ENCODE peak calls at places on chromosomes 13 and 19, in ten cellular contexts. S is A549, A is PC-3, M is brain microvascular endothelial cell, O is psoas muscle, V is IMR-90, I is kidney epithelial cell, N is body of pancreas, T is GM23248, Y is GM06990. F is an unnamed sample.

GRCh38 chr19:52140077-52140710 is 456 bp upstream of the ZNF616 start:
- DNase-seq in V (no peak), A (no peak), I (no peak), T (peak), M (no peak), S (no peak), O (no peak), Y (no peak), N (peak), F (no peak)

GRCh38 chr19:35049456-35049855 is 7.9 kb downstream of the HPN start:
- DNase-seq in O (no peak), M (no peak), T (peak), I (no peak), N (no peak), S (no peak), V (no peak), Y (no peak), A (no peak), F (no peak)

GRCh38 chr13:101917833-101918755 is 465.6 kb downstream of the ITGBL1 start:
- DNase-seq in A (no peak), T (no peak), O (no peak), S (no peak), I (no peak), N (no peak), M (no peak), Y (no peak), V (no peak), F (no peak)

GRCh38 chr19:49570138-49570856 is 10.1 kb downstream of the NOSIP start:
- DNase-seq in T (peak), Y (peak), A (peak), O (no peak), M (peak), V (peak), N (peak), S (peak), I (peak), F (peak)

GRCh38 chr13:80084086-80084676 is 256.7 kb downstream of the SPRY2 start:
- DNase-seq in A (peak), S (peak), V (peak), N (no peak), O (no peak), M (peak), I (peak), Y (no peak), T (peak), F (peak)

GRCh38 chr19:11256189-11256588 is 6.1 kb downstream of the DOCK6 start:
- DNase-seq in Y (no peak), M (no peak), O (peak), V (peak), S (no peak), N (no peak), A (no peak), I (no peak), T (no peak), F (peak)

GRCh38 chr19:55459950-55460657 is 1.3 kb downstream of the ISOC2 start:
- DNase-seq in T (peak), A (no peak), O (no peak), Y (no peak), V (peak), I (no peak), N (no peak), S (no peak), M (no peak), F (peak)

GRCh38 chr13:99751517-99752199 is 219.9 kb downstream of the ZIC5 start:
- DNase-seq in A (no peak), N (no peak), S (no peak), M (no peak), T (no peak), O (no peak), V (no peak), I (no peak), Y (no peak), F (no peak)

GRCh38 chr19:14073925-14074838 is 1.6 kb downstream of the MISP3 start:
- DNase-seq in S (no peak), Y (no peak), T (peak), M (no peak), N (no peak), A (peak), I (no peak), O (no peak), V (peak), F (no peak)

GRCh38 chr19:34960103-34960805 is 3.8 kb downstream of the ZNF792 start:
- DNase-seq in I (peak), Y (no peak), A (peak), V (peak), S (no peak), T (peak), O (no peak), M (peak), N (no peak), F (no peak)

GRCh38 chr19:17424743-17425365 is 5.0 kb downstream of the MVB12A start:
- DNase-seq in I (no peak), N (no peak), O (peak), T (peak), M (peak), V (peak), S (peak), A (peak), Y (peak), F (peak)

GRCh38 chr13:50323440-50324070 is 308.3 kb downstream of the KCNRG start:
- DNase-seq in N (no peak), T (peak), A (peak), S (no peak), V (peak), O (no peak), Y (no peak), I (peak), M (peak), F (peak)

GRCh38 chr19:2115324-2115723 is 18.6 kb downstream of the IZUMO4 start:
- DNase-seq in M (no peak), T (no peak), I (no peak), V (no peak), O (no peak), A (no peak), S (no peak), Y (no peak), N (no peak), F (no peak)

GRCh38 chr13:111184685-111185401 is 69.7 kb downstream of the ARHGEF7 start:
- DNase-seq in S (no peak), M (peak), V (no peak), A (no peak), O (no peak), Y (peak), N (no peak), I (no peak), T (no peak), F (no peak)

GRCh38 chr19:12913011-12913561 is 6.0 kb downstream of the SYCE2 start:
- DNase-seq in V (peak), I (no peak), M (no peak), O (peak), S (no peak), A (peak), N (peak), T (peak), Y (no peak), F (peak)

GRCh38 chr19:4987692-4988370 is 18.9 kb downstream of the KDM4B start:
- DNase-seq in T (peak), V (peak), A (no peak), O (peak), I (no peak), N (no peak), S (no peak), Y (no peak), M (no peak), F (peak)

GRCh38 chr13:44951184-44951583 is 38.1 kb downstream of the NUFIP1 start:
- DNase-seq in M (no peak), Y (no peak), I (no peak), N (no peak), T (peak), S (no peak), O (no peak), V (peak), A (no peak), F (no peak)

GRCh38 chr13:109224033-109224432 is 562.4 kb downstream of the IRS2 start:
- DNase-seq in O (no peak), S (no peak), V (no peak), T (no peak), A (no peak), I (no peak), N (no peak), M (no peak), Y (no peak), F (no peak)

GRCh38 chr19:31349160-31349881 is at the start of gene TSHZ3:
- DNase-seq in V (peak), S (peak), M (peak), Y (no peak), I (no peak), N (peak), T (peak), A (peak), O (peak), F (peak)

GRCh38 chr19:50720921-50721291 is 1.3 kb upstream of the SHANK1 start:
- DNase-seq in S (peak), T (peak), Y (no peak), M (no peak), O (no peak), N (no peak), V (peak), I (no peak), A (peak), F (peak)

GRCh38 chr19:32711747-32712146 is 7.8 kb upstream of the TDRD12 start:
- DNase-seq in A (no peak), Y (no peak), S (no peak), M (no peak), I (no peak), N (no peak), O (no peak), T (no peak), V (no peak), F (no peak)

GRCh38 chr13:90502143-90502542 is 845.3 kb upstream of the MIR17HG start:
- DNase-seq in V (no peak), N (no peak), S (no peak), O (no peak), M (no peak), Y (no peak), A (no peak), I (no peak), T (no peak), F (no peak)

GRCh38 chr19:32178401-32178800 is 167.0 kb upstream of the ZNF507 start:
- DNase-seq in O (no peak), S (no peak), V (no peak), Y (no peak), M (no peak), I (no peak), T (no peak), A (no peak), N (no peak), F (no peak)

GRCh38 chr13:26920614-26921355 is 160.2 kb upstream of the GPR12 start:
- DNase-seq in T (no peak), A (no peak), N (no peak), V (no peak), O (no peak), S (no peak), M (no peak), Y (no peak), I (no peak), F (no peak)

GRCh38 chr19:46132508-46133100 is 8.1 kb upstream of the IGFL3 start:
- DNase-seq in O (no peak), Y (no peak), S (no peak), I (no peak), N (no peak), M (no peak), T (peak), A (no peak), V (no peak), F (no peak)

GRCh38 chr19:33621065-33621785 is 528 bp upstream of the CHST8 start:
- DNase-seq in V (no peak), I (no peak), N (no peak), A (no peak), T (no peak), S (no peak), Y (no peak), M (no peak), O (no peak), F (no peak)

GRCh38 chr13:41231786-41232185 is 31.6 kb downstream of the MTRF1 start:
- DNase-seq in Y (no peak), I (peak), V (peak), A (no peak), N (peak), S (no peak), M (peak), O (no peak), T (no peak), F (peak)

GRCh38 chr19:46650445-46650844 is 10.5 kb downstream of the DACT3 start:
- DNase-seq in I (no peak), M (no peak), A (no peak), Y (no peak), T (no peak), V (no peak), S (no peak), O (peak), N (no peak), F (no peak)

GRCh38 chr19:35644987-35645679 is 3.0 kb upstream of the COX6B1 start:
- DNase-seq in V (peak), S (peak), N (peak), Y (peak), A (peak), M (peak), I (no peak), T (peak), O (peak), F (peak)

GRCh38 chr19:51354103-51354741 is 12.0 kb downstream of the ETFB start:
- DNase-seq in M (peak), O (peak), N (no peak), S (no peak), T (no peak), Y (no peak), V (no peak), A (no peak), I (no peak), F (no peak)

GRCh38 chr13:46679369-46680180 is 117.4 kb downstream of the ESD start:
- DNase-seq in M (peak), S (no peak), T (peak), I (no peak), A (no peak), N (no peak), O (no peak), Y (peak), V (peak), F (peak)

GRCh38 chr13:102724923-102725322 is 30.1 kb upstream of the METTL21C start:
- DNase-seq in S (peak), T (peak), Y (no peak), V (peak), A (peak), M (peak), I (no peak), O (no peak), N (no peak), F (peak)

GRCh38 chr13:108980237-108980636 is 350.8 kb downstream of the MYO16 start:
- DNase-seq in Y (no peak), N (no peak), V (no peak), I (no peak), M (no peak), O (no peak), S (no peak), A (no peak), T (no peak), F (no peak)

GRCh38 chr19:2811221-2811722 is 8.4 kb upstream of the ZNF554 start:
- DNase-seq in O (no peak), T (no peak), N (no peak), Y (no peak), M (no peak), S (no peak), I (no peak), A (no peak), V (no peak), F (no peak)

GRCh38 chr13:40878823-40879222 is 89.4 kb downstream of the SLC25A15 start:
- DNase-seq in I (no peak), V (no peak), M (no peak), O (no peak), S (no peak), T (no peak), Y (no peak), A (no peak), N (no peak), F (no peak)

GRCh38 chr19:35868172-35868822 is at the start of gene APLP1:
- DNase-seq in Y (peak), N (peak), V (no peak), S (peak), T (peak), O (peak), M (peak), A (peak), I (no peak), F (peak)

GRCh38 chr13:65631078-65631477 is 1599.1 kb downstream of the PCDH9 start:
- DNase-seq in M (no peak), N (no peak), S (no peak), I (no peak), A (no peak), V (peak), T (peak), O (no peak), Y (no peak), F (no peak)

GRCh38 chr19:29006057-29006735 is 206.8 kb downstream of the UQCRFS1 start:
- DNase-seq in S (no peak), Y (no peak), T (peak), I (no peak), O (no peak), V (peak), A (no peak), N (no peak), M (no peak), F (no peak)

DNA sequence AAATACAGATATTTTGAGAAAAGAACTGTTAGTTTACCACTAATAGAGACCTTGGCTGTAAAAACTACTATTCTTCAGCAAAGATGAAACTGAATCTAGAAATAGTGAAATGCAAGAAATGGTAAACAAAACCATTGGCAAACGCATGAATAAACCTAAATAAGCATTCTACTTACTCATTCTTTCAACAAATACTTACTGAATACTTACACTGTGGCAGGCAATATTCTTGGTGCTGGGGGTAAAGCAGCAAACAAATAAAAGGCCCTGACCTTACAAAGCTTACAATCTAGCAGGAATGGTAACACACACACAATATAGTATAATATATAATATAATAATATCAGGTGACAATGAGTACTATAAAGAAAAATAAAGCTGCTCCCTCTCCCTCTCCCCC is 38.7 kb downstream of the KATNAL1 start:
- DNase-seq in N (no peak), V (peak), O (no peak), Y (no peak), T (no peak), S (no peak), I (no peak), A (no peak), M (no peak), F (peak)
- H3K4me3 ChIP-seq in N (no peak), V (no peak), O (no peak), Y (no peak), T (no peak), S (no peak), I (no peak), A (no peak), M (no peak), F (no peak)

DNA sequence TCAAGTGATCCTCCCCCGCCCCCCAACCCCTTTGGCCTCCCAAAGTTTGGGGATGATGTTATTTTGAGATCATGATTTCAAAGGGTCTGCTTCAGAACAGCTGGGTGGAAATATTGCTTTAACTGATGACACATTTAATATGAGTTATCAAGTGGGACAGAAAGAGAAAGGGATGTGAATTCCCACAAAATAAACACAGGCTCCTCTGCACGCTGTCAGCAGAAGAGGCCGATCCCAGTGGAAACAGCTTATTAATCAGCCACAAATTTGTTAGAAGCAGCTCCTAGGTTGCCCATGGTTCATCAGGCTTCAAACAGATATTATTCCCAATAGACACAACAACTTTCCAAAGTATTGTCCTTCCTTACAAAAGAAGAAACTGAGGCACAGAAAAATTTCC is 4.7 kb downstream of the DCLK1 start:
- DNase-seq in I (no peak), M (no peak), Y (no peak), N (no peak), V (no peak), T (no peak), A (no peak), S (no peak), O (no peak), F (no peak)
- H3K4me3 ChIP-seq in I (no peak), M (no peak), Y (no peak), N (no peak), V (no peak), T (no peak), A (no peak), S (no peak), O (no peak), F (no peak)

GRCh38 chr13:51629711-51630575 is 45.7 kb downstream of the WDFY2 start:
- DNase-seq in M (no peak), T (peak), Y (no peak), A (no peak), O (no peak), I (no peak), S (no peak), V (no peak), N (no peak), F (peak)
- H3K4me3 ChIP-seq in M (no peak), T (no peak), Y (no peak), A (no peak), O (no peak), I (no peak), S (no peak), V (no peak), N (no peak), F (no peak)

GRCh38 chr13:82938644-82939043 is 943.6 kb downstream of the SLITRK1 start:
- DNase-seq in N (no peak), I (no peak), M (no peak), O (no peak), A (no peak), S (no peak), Y (no peak), V (no peak), T (no peak), F (no peak)
- H3K4me3 ChIP-seq in N (no peak), I (no peak), M (no peak), O (no peak), A (no peak), S (no peak), Y (no peak), V (no peak), T (no peak), F (no peak)

GRCh38 chr13:48486836-48487235 is 46.0 kb downstream of the RCBTB2 start:
- DNase-seq in A (no peak), T (no peak), Y (no peak), V (no peak), M (no peak), I (no peak), N (no peak), O (no peak), S (no peak), F (no peak)
- H3K4me3 ChIP-seq in A (no peak), T (no peak), Y (no peak), V (no peak), M (no peak), I (no peak), N (no peak), O (no peak), S (no peak), F (no peak)

DNA sequence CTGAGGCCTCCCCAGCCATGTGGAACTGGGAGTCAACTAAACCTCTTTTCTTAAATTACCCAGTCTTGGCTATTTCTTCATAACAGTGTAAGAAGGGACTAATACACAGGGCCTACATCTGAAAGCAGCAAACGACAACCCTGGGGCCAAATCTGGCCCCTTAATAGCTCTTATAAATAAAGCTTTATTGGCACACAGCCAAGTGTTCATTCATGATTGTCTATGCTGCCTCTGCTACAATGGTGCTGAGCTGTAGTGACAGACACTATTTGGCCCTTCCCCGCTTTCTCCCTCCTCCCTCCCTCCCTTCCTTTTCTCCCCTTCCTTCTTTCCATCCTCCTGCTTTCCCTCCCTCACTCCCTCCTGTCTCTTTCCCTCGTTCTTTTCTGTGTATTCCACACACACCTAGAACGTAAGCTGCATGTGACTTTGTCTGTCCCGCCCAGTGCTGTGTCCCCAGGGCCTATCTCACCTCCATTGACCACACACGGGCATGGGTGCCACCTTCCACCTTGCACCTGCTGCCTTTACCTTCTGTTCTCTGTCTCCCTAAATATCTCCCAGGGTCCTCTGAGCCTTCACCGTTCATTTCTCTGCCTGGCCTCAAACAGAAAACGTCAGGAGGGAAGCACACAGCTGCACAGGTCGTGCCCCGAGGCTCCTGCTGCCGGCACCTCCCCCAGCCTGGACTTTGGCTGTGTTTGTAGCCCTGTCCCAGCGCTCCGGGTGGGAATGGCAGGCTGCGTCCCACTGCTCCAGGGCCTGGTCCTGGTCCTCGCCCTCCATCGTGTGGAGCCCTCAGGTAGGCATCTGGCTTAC is at the start of gene PROZ:
- DNase-seq in O (no peak), M (no peak), Y (no peak), T (no peak), N (no peak), A (no peak), S (no peak), V (no peak), I (no peak), F (no peak)
- H3K4me3 ChIP-seq in O (no peak), M (no peak), Y (no peak), T (no peak), N (no peak), A (no peak), S (no peak), V (no peak), I (no peak), F (no peak)

GRCh38 chr19:48353682-48354081 is 10.1 kb downstream of the TMEM143 start:
- DNase-seq in I (no peak), V (peak), O (no peak), S (peak), T (peak), Y (no peak), N (no peak), A (peak), M (no peak), F (no peak)

GRCh38 chr19:48348737-48349136 is 15.0 kb downstream of the TMEM143 start:
- DNase-seq in N (no peak), Y (no peak), S (no peak), O (no peak), T (no peak), M (no peak), V (no peak), I (no peak), A (no peak), F (no peak)

GRCh38 chr19:48354332-48354992 is 9.3 kb downstream of the TMEM143 start:
- DNase-seq in Y (no peak), V (peak), S (peak), O (no peak), N (no peak), A (peak), M (peak), I (no peak), T (no peak), F (no peak)

GRCh38 chr19:48350856-48351255 is 12.9 kb downstream of the TMEM143 start:
- DNase-seq in Y (no peak), M (no peak), I (no peak), S (no peak), O (no peak), N (no peak), T (no peak), V (no peak), A (no peak), F (no peak)

GRCh38 chr19:48351341-48351752 is 12.4 kb downstream of the TMEM143 start:
- DNase-seq in I (no peak), S (peak), Y (peak), A (peak), T (peak), M (peak), V (peak), O (peak), N (peak), F (peak)
- H3K4me3 ChIP-seq in I (no peak), S (no peak), Y (no peak), A (no peak), T (no peak), M (no peak), V (no peak), O (no peak), N (no peak), F (no peak)